ENCODE peak calls at places on chromosomes 7 and 10, in ten cellular contexts. F is cardiac fibroblast; N is PC-9; I is glutamatergic neuron; S is breast epithelium; A is left ventricle myocardium inferior; P is tibial artery; R is CD8-positive, alpha-beta T cell; M is mesothelial cell of epicardium; O is Peyer's patch. H is an unnamed sample.

GRCh38 chr10:98414932-98415709 is at the start of gene PYROXD2:
- DNase-seq in F (peak), N (peak), I (peak), S (peak), A (peak), P (peak), R (peak), M (peak), O (peak), H (peak)

GRCh38 chr7:18680576-18680975 is 185.0 kb downstream of the HDAC9 start:
- DNase-seq in F (no peak), N (no peak), I (no peak), S (no peak), A (no peak), P (no peak), R (no peak), M (no peak), O (no peak), H (no peak)

GRCh38 chr10:90458054-90458453 is 399.8 kb downstream of the HTR7 start:
- DNase-seq in F (peak), N (no peak), I (no peak), S (no peak), A (no peak), P (no peak), R (no peak), M (no peak), O (no peak), H (no peak)

GRCh38 chr10:5043716-5044115 is 40.1 kb upstream of the AKR1C2 start:
- DNase-seq in F (peak), N (peak), I (no peak), S (no peak), A (no peak), P (no peak), R (no peak), M (no peak), O (no peak), H (no peak)

GRCh38 chr10:123550680-123551096 is 115.5 kb upstream of the GPR26 start:
- DNase-seq in F (no peak), N (no peak), I (no peak), S (no peak), A (no peak), P (no peak), R (no peak), M (no peak), O (no peak), H (no peak)

GRCh38 chr10:28963539-28964221 is 286.4 kb downstream of the BAMBI start:
- DNase-seq in F (no peak), N (no peak), I (no peak), S (no peak), A (no peak), P (no peak), R (no peak), M (no peak), O (no peak), H (no peak)

GRCh38 chr7:50068026-50068425 is 25.0 kb downstream of the ZPBP start:
- DNase-seq in F (peak), N (no peak), I (no peak), S (no peak), A (no peak), P (no peak), R (no peak), M (no peak), O (no peak), H (no peak)

GRCh38 chr7:137992042-137992737 is 9.7 kb downstream of the CREB3L2 start:
- DNase-seq in F (peak), N (no peak), I (no peak), S (no peak), A (no peak), P (no peak), R (no peak), M (no peak), O (no peak), H (no peak)

GRCh38 chr10:130220251-130221185 is 84.3 kb downstream of the GLRX3 start:
- DNase-seq in F (no peak), N (no peak), I (no peak), S (peak), A (no peak), P (peak), R (no peak), M (peak), O (peak), H (no peak)

GRCh38 chr10:132878730-132879407 is 63.5 kb downstream of the CFAP46 start:
- DNase-seq in F (no peak), N (no peak), I (no peak), S (peak), A (no peak), P (peak), R (no peak), M (peak), O (no peak), H (peak)

GRCh38 chr7:105975770-105976428 is 12.8 kb downstream of the CDHR3 start:
- DNase-seq in F (peak), N (no peak), I (no peak), S (no peak), A (no peak), P (no peak), R (no peak), M (no peak), O (no peak), H (no peak)

GRCh38 chr7:99379043-99379577 is 4.6 kb downstream of the ARPC1B start:
- DNase-seq in F (peak), N (no peak), I (no peak), S (no peak), A (peak), P (peak), R (no peak), M (no peak), O (no peak), H (no peak)
- TF ChIP-seq CTCF in F (no peak), N (no peak), I (no peak), S (no peak), A (peak), P (no peak), R (no peak), M (no peak), O (peak), H (no peak)

DNA sequence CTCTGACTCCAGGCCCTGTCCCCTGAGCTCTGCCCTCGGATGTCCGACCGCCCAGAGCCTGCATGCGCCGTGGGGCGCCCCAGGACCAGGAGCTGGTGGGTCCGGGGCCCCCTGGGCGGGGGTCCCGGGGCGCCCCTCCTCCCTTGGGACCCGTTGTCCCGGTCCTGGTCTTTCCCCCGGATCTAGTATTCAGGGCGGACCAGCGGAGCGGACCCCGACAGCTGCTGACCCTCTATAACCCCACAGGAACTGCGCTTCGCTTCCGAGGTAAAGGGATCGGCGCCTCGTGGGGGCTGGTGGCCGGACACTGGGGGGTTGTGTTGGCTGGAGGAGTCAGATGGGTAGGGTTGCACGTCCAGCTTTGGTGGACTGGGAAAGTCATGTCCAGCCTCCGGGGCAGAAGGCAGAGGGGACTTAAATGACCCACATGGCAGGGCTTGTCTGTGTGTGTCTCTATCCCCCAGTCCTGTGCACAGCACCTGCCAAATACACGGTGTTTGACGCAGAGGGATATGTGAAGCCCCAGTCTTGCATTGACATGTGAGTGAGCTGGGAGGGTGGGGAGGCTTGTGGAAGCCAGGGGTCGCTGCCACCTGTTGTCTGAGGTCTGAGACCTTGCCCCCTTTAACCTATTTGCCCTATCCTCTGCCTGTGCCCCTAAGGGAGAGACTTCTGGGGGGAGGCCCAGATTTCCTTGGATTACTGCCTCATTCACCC is 548 bp downstream of the MOSPD3 start:
- DNase-seq in F (no peak), N (no peak), I (peak), S (no peak), A (no peak), P (peak), R (no peak), M (no peak), O (peak), H (no peak)
- TF ChIP-seq CTCF in F (no peak), N (no peak), I (no peak), S (no peak), A (no peak), P (no peak), R (no peak), M (no peak), O (no peak), H (no peak)

DNA sequence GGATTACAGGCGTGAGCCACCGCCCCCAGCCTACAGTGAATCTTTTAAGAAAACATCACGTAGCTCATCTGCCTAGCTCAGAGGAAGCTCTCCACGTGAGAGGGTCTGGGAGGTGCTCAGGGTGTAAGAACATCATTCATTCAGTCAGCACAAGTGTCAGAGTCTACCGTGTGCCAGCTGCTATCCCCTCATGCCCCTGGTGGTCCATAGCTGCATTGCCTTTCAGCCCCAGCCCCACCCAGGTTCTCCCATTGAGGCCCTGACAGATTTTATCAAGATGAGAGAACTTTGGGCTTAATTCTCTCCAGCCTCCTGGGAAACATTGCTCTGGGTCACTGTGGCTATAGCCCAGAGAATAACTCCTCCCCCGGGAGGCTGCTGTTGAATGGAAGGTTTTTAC is 45.1 kb downstream of the ZNF503 start:
- DNase-seq in F (no peak), N (no peak), I (no peak), S (no peak), A (no peak), P (peak), R (no peak), M (no peak), O (no peak), H (no peak)
- TF ChIP-seq CTCF in F (no peak), N (no peak), I (peak), S (no peak), A (no peak), P (no peak), R (no peak), M (no peak), O (no peak), H (peak)

GRCh38 chr10:26555719-26556368 is 117.7 kb downstream of the APBB1IP start:
- DNase-seq in F (peak), N (no peak), I (no peak), S (no peak), A (peak), P (peak), R (no peak), M (no peak), O (no peak), H (no peak)

GRCh38 chr10:26554246-26554645 is 116.1 kb downstream of the APBB1IP start:
- DNase-seq in F (no peak), N (no peak), I (no peak), S (no peak), A (no peak), P (no peak), R (no peak), M (no peak), O (no peak), H (no peak)

GRCh38 chr10:26550774-26551526 is 112.8 kb downstream of the APBB1IP start:
- DNase-seq in F (no peak), N (no peak), I (no peak), S (no peak), A (no peak), P (no peak), R (no peak), M (no peak), O (no peak), H (no peak)
- TF ChIP-seq CTCF in F (no peak), N (no peak), I (no peak), S (no peak), A (no peak), P (no peak), R (no peak), M (no peak), O (peak), H (no peak)

DNA sequence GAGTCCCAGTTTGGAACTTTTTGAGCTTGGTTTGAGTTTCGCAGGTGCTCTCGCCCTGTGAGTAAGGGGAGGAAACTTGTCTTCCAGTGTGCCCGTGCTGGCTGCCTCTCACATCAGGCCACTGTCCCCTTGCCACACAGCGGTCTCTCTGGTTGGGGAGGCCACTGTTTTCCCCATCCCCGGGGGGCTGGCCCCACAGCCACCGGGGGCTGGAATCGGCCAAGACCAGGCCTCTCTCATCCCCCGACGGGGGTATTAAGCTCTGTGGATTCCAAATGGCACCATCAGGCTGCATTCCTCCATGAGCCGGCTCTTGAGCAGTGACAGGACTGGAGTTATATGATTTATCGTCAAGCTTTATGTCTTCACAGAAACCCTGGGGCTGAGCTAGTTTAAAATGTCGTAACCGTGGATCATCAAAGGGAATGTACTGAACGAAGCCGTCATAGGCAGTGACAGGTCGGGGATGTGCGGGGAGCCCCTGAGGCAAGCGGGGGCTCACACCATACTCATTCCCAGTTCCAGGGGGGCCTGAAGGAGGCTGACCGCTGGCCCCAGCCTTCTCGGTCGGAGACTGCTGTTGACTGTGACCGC is 30.8 kb downstream of the JCAD start:
- DNase-seq in F (no peak), N (no peak), I (no peak), S (no peak), A (no peak), P (no peak), R (no peak), M (peak), O (no peak), H (no peak)
- TF ChIP-seq CTCF in F (no peak), N (no peak), I (no peak), S (no peak), A (no peak), P (no peak), R (no peak), M (no peak), O (no peak), H (no peak)

GRCh38 chr10:76036962-76037361 is 605.5 kb downstream of the LRMDA start:
- DNase-seq in F (no peak), N (no peak), I (no peak), S (no peak), A (no peak), P (no peak), R (no peak), M (no peak), O (no peak), H (no peak)

GRCh38 chr10:76038696-76039095 is 607.3 kb downstream of the LRMDA start:
- DNase-seq in F (no peak), N (no peak), I (no peak), S (no peak), A (no peak), P (no peak), R (no peak), M (no peak), O (no peak), H (no peak)

GRCh38 chr10:76040830-76041220 is 609.4 kb downstream of the LRMDA start:
- DNase-seq in F (no peak), N (no peak), I (no peak), S (no peak), A (no peak), P (no peak), R (no peak), M (no peak), O (no peak), H (no peak)

GRCh38 chr10:76037531-76037930 is 606.1 kb downstream of the LRMDA start:
- DNase-seq in F (peak), N (no peak), I (no peak), S (no peak), A (no peak), P (no peak), R (no peak), M (no peak), O (no peak), H (no peak)

GRCh38 chr10:76040107-76040829 is 608.8 kb downstream of the LRMDA start:
- DNase-seq in F (no peak), N (no peak), I (no peak), S (no peak), A (no peak), P (no peak), R (no peak), M (no peak), O (no peak), H (no peak)
- TF ChIP-seq CTCF in F (peak), N (no peak), I (peak), S (no peak), A (no peak), P (no peak), R (no peak), M (no peak), O (no peak), H (peak)

GRCh38 chr7:79502151-79502550 is 48.7 kb upstream of the MAGI2 start:
- DNase-seq in F (no peak), N (no peak), I (no peak), S (no peak), A (no peak), P (no peak), R (no peak), M (no peak), O (no peak), H (no peak)
- TF ChIP-seq CTCF in F (peak), N (peak), I (no peak), S (no peak), A (no peak), P (no peak), R (no peak), M (no peak), O (peak), H (peak)

DNA sequence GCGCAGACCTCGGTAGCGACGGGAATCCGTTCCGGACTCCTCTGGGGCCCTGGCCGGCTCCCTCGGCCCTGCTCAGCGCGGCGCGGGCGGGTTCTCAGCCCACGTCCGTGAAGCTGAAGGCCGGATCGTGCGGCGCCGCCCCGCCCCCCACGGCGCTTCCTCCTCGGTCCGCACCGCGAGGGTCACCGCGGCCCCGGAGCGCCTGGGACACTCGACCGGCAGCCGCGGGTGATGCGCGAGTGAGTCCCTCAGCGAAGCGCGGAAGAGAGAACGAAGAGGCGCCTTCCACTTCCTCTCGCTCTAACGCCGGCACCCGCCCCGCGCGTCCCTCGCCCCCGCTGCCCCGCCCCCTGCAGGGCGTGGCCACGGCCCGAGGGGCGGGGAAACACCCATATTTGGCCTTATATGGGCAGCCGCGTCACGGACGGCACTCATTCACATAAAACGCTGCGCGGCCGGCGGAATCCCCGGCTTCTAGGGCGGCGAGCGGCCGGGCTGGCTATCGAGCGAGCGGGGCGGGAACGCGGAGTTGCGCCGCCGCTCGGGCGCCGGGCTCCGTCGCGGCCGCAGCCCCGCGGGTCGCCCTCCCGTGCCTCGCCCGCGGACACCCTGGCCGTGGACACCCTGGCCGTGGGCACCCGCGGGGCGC is at the start of gene DUSP5:
- DNase-seq in F (peak), N (peak), I (peak), S (peak), A (peak), P (peak), R (peak), M (peak), O (peak), H (peak)
- TF ChIP-seq CTCF in F (no peak), N (no peak), I (no peak), S (no peak), A (no peak), P (no peak), R (no peak), M (no peak), O (no peak), H (no peak)

GRCh38 chr7:128020161-128020560 is 11.1 kb downstream of the LRRC4 start:
- DNase-seq in F (no peak), N (no peak), I (no peak), S (no peak), A (no peak), P (no peak), R (no peak), M (no peak), O (no peak), H (peak)
- TF ChIP-seq CTCF in F (peak), N (no peak), I (peak), S (no peak), A (no peak), P (no peak), R (no peak), M (peak), O (no peak), H (peak)